ENCODE peak calls at places on chromosomes 16 and 17, in ten cellular contexts. One of them, this sample, is unnamed.

GRCh38 chr17:46866325-46866724 is 14.9 kb downstream of the WNT9B start:
- DNase-seq in adrenal gland: no peak
- DNase-seq in heart left ventricle: no peak
- DNase-seq in NB4: no peak
- DNase-seq in esophagus muscularis mucosa: no peak
- DNase-seq in lower leg skin: no peak
- DNase-seq in IMR-90: no peak
- DNase-seq in K562: no peak
- DNase-seq in uterus: no peak
- DNase-seq in GM12878: no peak
- DNase-seq in this sample: no peak

GRCh38 chr17:68034452-68034776 is 1.1 kb upstream of the KPNA2 start:
- DNase-seq in adrenal gland: no peak
- DNase-seq in heart left ventricle: no peak
- DNase-seq in NB4: no peak
- DNase-seq in esophagus muscularis mucosa: no peak
- DNase-seq in lower leg skin: no peak
- DNase-seq in IMR-90: no peak
- DNase-seq in K562: no peak
- DNase-seq in uterus: no peak
- DNase-seq in GM12878: no peak
- DNase-seq in this sample: no peak

GRCh38 chr17:55774834-55775233 is 24.0 kb downstream of the PCTP start:
- DNase-seq in adrenal gland: no peak
- DNase-seq in heart left ventricle: no peak
- DNase-seq in NB4: no peak
- DNase-seq in esophagus muscularis mucosa: no peak
- DNase-seq in lower leg skin: no peak
- DNase-seq in IMR-90: no peak
- DNase-seq in K562: no peak
- DNase-seq in uterus: no peak
- DNase-seq in GM12878: no peak
- DNase-seq in this sample: no peak

GRCh38 chr17:3528604-3529511 is 28.8 kb downstream of the TRPV3 start:
- DNase-seq in adrenal gland: no peak
- DNase-seq in heart left ventricle: no peak
- DNase-seq in NB4: peak
- DNase-seq in esophagus muscularis mucosa: no peak
- DNase-seq in lower leg skin: no peak
- DNase-seq in IMR-90: no peak
- DNase-seq in K562: no peak
- DNase-seq in uterus: no peak
- DNase-seq in GM12878: no peak
- DNase-seq in this sample: peak

GRCh38 chr17:38579934-38580333 is 25.8 kb downstream of the SRCIN1 start:
- DNase-seq in adrenal gland: peak
- DNase-seq in heart left ventricle: no peak
- DNase-seq in NB4: peak
- DNase-seq in esophagus muscularis mucosa: no peak
- DNase-seq in lower leg skin: no peak
- DNase-seq in IMR-90: peak
- DNase-seq in K562: peak
- DNase-seq in uterus: peak
- DNase-seq in GM12878: no peak
- DNase-seq in this sample: peak

GRCh38 chr16:61098505-61098904 is 937.7 kb downstream of the CDH8 start:
- DNase-seq in adrenal gland: no peak
- DNase-seq in heart left ventricle: no peak
- DNase-seq in NB4: no peak
- DNase-seq in esophagus muscularis mucosa: no peak
- DNase-seq in lower leg skin: no peak
- DNase-seq in IMR-90: no peak
- DNase-seq in K562: no peak
- DNase-seq in uterus: no peak
- DNase-seq in GM12878: no peak
- DNase-seq in this sample: no peak

GRCh38 chr17:76841776-76842405 is 26.3 kb upstream of the MGAT5B start:
- DNase-seq in adrenal gland: no peak
- DNase-seq in heart left ventricle: no peak
- DNase-seq in NB4: no peak
- DNase-seq in esophagus muscularis mucosa: no peak
- DNase-seq in lower leg skin: no peak
- DNase-seq in IMR-90: no peak
- DNase-seq in K562: peak
- DNase-seq in uterus: no peak
- DNase-seq in GM12878: no peak
- DNase-seq in this sample: no peak

GRCh38 chr17:4691686-4692085 is 12.3 kb downstream of the PELP1 start:
- DNase-seq in adrenal gland: no peak
- DNase-seq in heart left ventricle: no peak
- DNase-seq in NB4: no peak
- DNase-seq in esophagus muscularis mucosa: no peak
- DNase-seq in lower leg skin: no peak
- DNase-seq in IMR-90: peak
- DNase-seq in K562: no peak
- DNase-seq in uterus: no peak
- DNase-seq in GM12878: no peak
- DNase-seq in this sample: no peak

GRCh38 chr16:51237207-51237606 is 86.1 kb upstream of the SALL1 start:
- DNase-seq in adrenal gland: no peak
- DNase-seq in heart left ventricle: no peak
- DNase-seq in NB4: no peak
- DNase-seq in esophagus muscularis mucosa: peak
- DNase-seq in lower leg skin: no peak
- DNase-seq in IMR-90: no peak
- DNase-seq in K562: no peak
- DNase-seq in uterus: no peak
- DNase-seq in GM12878: no peak
- DNase-seq in this sample: no peak

GRCh38 chr17:64040201-64040600 is 19.8 kb upstream of the ICAM2 start:
- DNase-seq in adrenal gland: no peak
- DNase-seq in heart left ventricle: no peak
- DNase-seq in NB4: no peak
- DNase-seq in esophagus muscularis mucosa: no peak
- DNase-seq in lower leg skin: no peak
- DNase-seq in IMR-90: no peak
- DNase-seq in K562: no peak
- DNase-seq in uterus: no peak
- DNase-seq in GM12878: no peak
- DNase-seq in this sample: no peak

GRCh38 chr16:70703041-70703834 is 17.4 kb upstream of the MTSS2 start:
- DNase-seq in adrenal gland: peak
- DNase-seq in heart left ventricle: no peak
- DNase-seq in NB4: peak
- DNase-seq in esophagus muscularis mucosa: no peak
- DNase-seq in lower leg skin: no peak
- DNase-seq in IMR-90: peak
- DNase-seq in K562: peak
- DNase-seq in uterus: peak
- DNase-seq in GM12878: no peak
- DNase-seq in this sample: peak

GRCh38 chr17:32863559-32863958 is 13.4 kb downstream of the MYO1D start:
- DNase-seq in adrenal gland: no peak
- DNase-seq in heart left ventricle: no peak
- DNase-seq in NB4: no peak
- DNase-seq in esophagus muscularis mucosa: no peak
- DNase-seq in lower leg skin: no peak
- DNase-seq in IMR-90: no peak
- DNase-seq in K562: no peak
- DNase-seq in uterus: no peak
- DNase-seq in GM12878: no peak
- DNase-seq in this sample: no peak

GRCh38 chr16:77790964-77791363 is 2.6 kb downstream of the VAT1L start:
- DNase-seq in adrenal gland: peak
- DNase-seq in heart left ventricle: no peak
- DNase-seq in NB4: no peak
- DNase-seq in esophagus muscularis mucosa: no peak
- DNase-seq in lower leg skin: no peak
- DNase-seq in IMR-90: peak
- DNase-seq in K562: no peak
- DNase-seq in uterus: no peak
- DNase-seq in GM12878: no peak
- DNase-seq in this sample: no peak

GRCh38 chr16:82655720-82656500 is 29.1 kb downstream of the CDH13 start:
- DNase-seq in adrenal gland: no peak
- DNase-seq in heart left ventricle: no peak
- DNase-seq in NB4: no peak
- DNase-seq in esophagus muscularis mucosa: no peak
- DNase-seq in lower leg skin: no peak
- DNase-seq in IMR-90: no peak
- DNase-seq in K562: no peak
- DNase-seq in uterus: no peak
- DNase-seq in GM12878: no peak
- DNase-seq in this sample: no peak

GRCh38 chr17:731943-732787 is at the start of gene TLCD3A:
- DNase-seq in adrenal gland: peak
- DNase-seq in heart left ventricle: peak
- DNase-seq in NB4: peak
- DNase-seq in esophagus muscularis mucosa: no peak
- DNase-seq in lower leg skin: no peak
- DNase-seq in IMR-90: peak
- DNase-seq in K562: peak
- DNase-seq in uterus: peak
- DNase-seq in GM12878: no peak
- DNase-seq in this sample: peak

GRCh38 chr16:58614860-58615259 is 14.8 kb downstream of the CNOT1 start:
- DNase-seq in adrenal gland: no peak
- DNase-seq in heart left ventricle: no peak
- DNase-seq in NB4: no peak
- DNase-seq in esophagus muscularis mucosa: no peak
- DNase-seq in lower leg skin: no peak
- DNase-seq in IMR-90: no peak
- DNase-seq in K562: no peak
- DNase-seq in uterus: no peak
- DNase-seq in GM12878: no peak
- DNase-seq in this sample: no peak

DNA sequence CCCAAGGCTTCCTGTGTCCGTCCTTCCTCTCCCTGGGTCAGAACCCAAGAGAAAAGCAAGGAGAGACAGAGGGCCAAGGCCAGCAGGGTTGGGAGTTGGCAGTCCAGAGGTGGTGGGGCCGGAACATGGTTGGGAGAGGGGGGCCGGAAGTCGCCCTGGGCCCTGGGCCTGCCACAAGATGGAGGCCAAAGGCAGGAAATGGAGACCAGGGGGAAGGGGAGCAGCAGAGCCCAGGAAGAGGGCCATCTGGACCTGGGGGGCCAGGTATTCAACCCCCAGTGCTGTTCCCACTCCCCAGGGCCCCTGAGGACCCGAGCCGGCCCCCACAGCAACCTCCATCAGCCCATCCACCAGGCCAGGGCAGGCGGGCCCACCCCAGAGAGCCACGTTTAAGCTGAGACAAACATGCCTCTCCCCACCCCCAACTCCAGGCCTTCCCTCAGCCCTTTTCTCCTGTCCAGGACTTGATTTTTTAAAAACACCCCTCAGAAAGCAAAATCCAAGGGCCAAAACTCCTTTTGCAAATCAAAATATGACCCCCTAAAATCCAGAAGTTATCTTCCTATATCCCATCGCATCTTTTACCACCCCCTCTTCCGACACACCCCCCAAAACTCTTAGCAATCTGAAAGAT is 4.4 kb upstream of the BCL6B start:
- DNase-seq in adrenal gland: peak
- DNase-seq in heart left ventricle: peak
- DNase-seq in NB4: no peak
- DNase-seq in esophagus muscularis mucosa: no peak
- DNase-seq in lower leg skin: peak
- DNase-seq in IMR-90: no peak
- DNase-seq in K562: no peak
- DNase-seq in uterus: peak
- DNase-seq in GM12878: no peak
- DNase-seq in this sample: no peak
- TF ChIP-seq POLR2A in adrenal gland: peak
- TF ChIP-seq POLR2A in heart left ventricle: peak
- TF ChIP-seq POLR2A in NB4: no peak
- TF ChIP-seq POLR2A in esophagus muscularis mucosa: no peak
- TF ChIP-seq POLR2A in lower leg skin: no peak
- TF ChIP-seq POLR2A in IMR-90: no peak
- TF ChIP-seq POLR2A in K562: no peak
- TF ChIP-seq POLR2A in uterus: peak
- TF ChIP-seq POLR2A in GM12878: no peak
- TF ChIP-seq POLR2A in this sample: no peak

GRCh38 chr17:30279156-30279555 is 12.6 kb downstream of the BLMH start:
- DNase-seq in adrenal gland: no peak
- DNase-seq in heart left ventricle: no peak
- DNase-seq in NB4: no peak
- DNase-seq in esophagus muscularis mucosa: no peak
- DNase-seq in lower leg skin: no peak
- DNase-seq in IMR-90: no peak
- DNase-seq in K562: no peak
- DNase-seq in uterus: no peak
- DNase-seq in GM12878: no peak
- DNase-seq in this sample: no peak
- TF ChIP-seq POLR2A in adrenal gland: no peak
- TF ChIP-seq POLR2A in heart left ventricle: no peak
- TF ChIP-seq POLR2A in NB4: no peak
- TF ChIP-seq POLR2A in esophagus muscularis mucosa: no peak
- TF ChIP-seq POLR2A in lower leg skin: no peak
- TF ChIP-seq POLR2A in IMR-90: no peak
- TF ChIP-seq POLR2A in K562: no peak
- TF ChIP-seq POLR2A in uterus: no peak
- TF ChIP-seq POLR2A in GM12878: no peak
- TF ChIP-seq POLR2A in this sample: no peak

GRCh38 chr17:79083191-79083971 is 8.8 kb downstream of the ENGASE start:
- DNase-seq in adrenal gland: no peak
- DNase-seq in heart left ventricle: no peak
- DNase-seq in NB4: no peak
- DNase-seq in esophagus muscularis mucosa: no peak
- DNase-seq in lower leg skin: no peak
- DNase-seq in IMR-90: no peak
- DNase-seq in K562: no peak
- DNase-seq in uterus: no peak
- DNase-seq in GM12878: no peak
- DNase-seq in this sample: no peak
- TF ChIP-seq POLR2A in adrenal gland: no peak
- TF ChIP-seq POLR2A in heart left ventricle: no peak
- TF ChIP-seq POLR2A in NB4: no peak
- TF ChIP-seq POLR2A in esophagus muscularis mucosa: no peak
- TF ChIP-seq POLR2A in lower leg skin: no peak
- TF ChIP-seq POLR2A in IMR-90: no peak
- TF ChIP-seq POLR2A in K562: no peak
- TF ChIP-seq POLR2A in uterus: no peak
- TF ChIP-seq POLR2A in GM12878: no peak
- TF ChIP-seq POLR2A in this sample: no peak

DNA sequence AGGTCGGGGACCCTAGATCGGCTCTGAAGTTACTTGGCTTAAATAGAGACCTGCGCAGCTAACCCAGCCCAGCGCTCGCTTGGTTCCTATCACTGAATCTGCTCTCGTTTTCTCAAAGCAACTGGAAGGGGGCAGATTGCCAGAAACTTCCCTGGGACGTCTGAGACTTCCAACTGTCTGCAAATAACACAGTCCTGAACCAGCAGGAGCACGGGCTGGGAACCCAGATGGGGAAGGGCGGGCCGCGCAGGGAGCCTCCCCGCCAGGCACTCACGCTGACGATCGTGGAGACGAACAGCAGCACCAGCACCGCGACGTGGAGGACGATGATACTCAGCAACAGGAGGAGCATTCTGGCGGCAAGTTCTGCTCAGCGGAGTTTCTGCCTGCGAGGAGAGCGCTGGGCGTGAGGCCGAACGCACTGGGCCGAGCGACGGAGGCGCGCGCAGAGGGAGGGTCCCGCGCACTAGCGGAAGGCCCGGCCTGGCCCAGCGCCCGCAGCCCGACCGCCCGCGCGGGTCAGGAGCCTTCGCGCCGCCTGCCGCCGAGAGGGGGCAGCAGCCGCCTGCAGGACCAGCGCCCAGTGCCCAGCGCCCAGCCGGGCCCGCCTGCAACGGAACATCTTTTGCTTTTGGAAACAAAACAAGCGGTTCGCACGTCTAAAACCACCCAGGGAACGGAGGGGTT is 4.6 kb downstream of the PMP22 start:
- DNase-seq in adrenal gland: peak
- DNase-seq in heart left ventricle: peak
- DNase-seq in NB4: peak
- DNase-seq in esophagus muscularis mucosa: peak
- DNase-seq in lower leg skin: peak
- DNase-seq in IMR-90: peak
- DNase-seq in K562: peak
- DNase-seq in uterus: peak
- DNase-seq in GM12878: no peak
- DNase-seq in this sample: peak
- TF ChIP-seq POLR2A in adrenal gland: peak
- TF ChIP-seq POLR2A in heart left ventricle: peak
- TF ChIP-seq POLR2A in NB4: no peak
- TF ChIP-seq POLR2A in esophagus muscularis mucosa: peak
- TF ChIP-seq POLR2A in lower leg skin: no peak
- TF ChIP-seq POLR2A in IMR-90: peak
- TF ChIP-seq POLR2A in K562: peak
- TF ChIP-seq POLR2A in uterus: peak
- TF ChIP-seq POLR2A in GM12878: no peak
- TF ChIP-seq POLR2A in this sample: peak

This sample was measured in H54.